ENCODE peak calls at places on chromosomes 16 and 17, in five cellular contexts. E, H, S, Q and Y are unnamed samples.

GRCh38 chr17:50457621-50458020 is 11.1 kb downstream of the CHAD start:
- DNase-seq in E (no peak), H (no peak), S (no peak), Q (no peak), Y (no peak)

GRCh38 chr17:77145635-77146632 is 5.2 kb downstream of the SEC14L1 start:
- DNase-seq in E (peak), H (peak), S (peak), Q (peak), Y (no peak)

GRCh38 chr16:67514382-67514828 is 14.2 kb upstream of the RIPOR1 start:
- DNase-seq in E (peak), H (peak), S (peak), Q (peak), Y (no peak)

GRCh38 chr17:36833279-36833678 is 104.0 kb upstream of the LHX1 start:
- DNase-seq in E (no peak), H (no peak), S (no peak), Q (no peak), Y (no peak)

GRCh38 chr17:73071387-73071999 is 21.0 kb downstream of the SLC39A11 start:
- DNase-seq in E (no peak), H (no peak), S (no peak), Q (no peak), Y (no peak)

GRCh38 chr17:78680436-78680835 is 101.6 kb downstream of the CYTH1 start:
- DNase-seq in E (no peak), H (no peak), S (no peak), Q (no peak), Y (no peak)

GRCh38 chr17:5422505-5422904 is 2.5 kb downstream of the RPAIN start:
- DNase-seq in E (no peak), H (no peak), S (no peak), Q (no peak), Y (no peak)

GRCh38 chr17:45640141-45640850 is 143.8 kb upstream of the CRHR1 start:
- DNase-seq in E (peak), H (no peak), S (peak), Q (peak), Y (no peak)

GRCh38 chr17:57875109-57876022 is 25.5 kb upstream of the MRPS23 start:
- DNase-seq in E (peak), H (peak), S (peak), Q (peak), Y (peak)

GRCh38 chr17:28010406-28010805 is 32.1 kb upstream of the NLK start:
- DNase-seq in E (no peak), H (no peak), S (no peak), Q (no peak), Y (no peak)

GRCh38 chr16:31177136-31177535 is 2.8 kb upstream of the FUS start:
- DNase-seq in E (no peak), H (no peak), S (no peak), Q (no peak), Y (no peak)

GRCh38 chr17:16470302-16470701 is 21.7 kb downstream of the LRRC75A start:
- DNase-seq in E (peak), H (no peak), S (no peak), Q (peak), Y (no peak)

GRCh38 chr17:37848690-37849616 is 75.3 kb upstream of the TBC1D3K start:
- DNase-seq in E (peak), H (no peak), S (no peak), Q (no peak), Y (no peak)

GRCh38 chr17:9239821-9240658 is 218.7 kb downstream of the NTN1 start:
- DNase-seq in E (peak), H (peak), S (peak), Q (peak), Y (peak)

GRCh38 chr17:75842963-75843576 is 1.1 kb downstream of the UNC13D start:
- DNase-seq in E (no peak), H (no peak), S (no peak), Q (peak), Y (no peak)

GRCh38 chr17:55704412-55704811 is 18.3 kb downstream of the TMEM100 start:
- DNase-seq in E (no peak), H (no peak), S (no peak), Q (no peak), Y (no peak)

GRCh38 chr17:71237903-71238538 is 882.8 kb upstream of the SOX9 start:
- DNase-seq in E (no peak), H (no peak), S (no peak), Q (no peak), Y (no peak)

GRCh38 chr17:11330871-11331270 is 89.9 kb downstream of the SHISA6 start:
- DNase-seq in E (no peak), H (no peak), S (peak), Q (peak), Y (no peak)

GRCh38 chr17:40550608-40551007 is 14.7 kb downstream of the CCR7 start:
- DNase-seq in E (no peak), H (no peak), S (peak), Q (no peak), Y (no peak)

GRCh38 chr16:4884972-4885874 is 37.9 kb downstream of the UBN1 start:
- DNase-seq in E (no peak), H (no peak), S (no peak), Q (no peak), Y (no peak)

GRCh38 chr17:70373369-70373768 is 204.0 kb downstream of the KCNJ2 start:
- DNase-seq in E (no peak), H (no peak), S (no peak), Q (no peak), Y (no peak)

GRCh38 chr16:57310801-57311200 is 26.3 kb upstream of the PLLP start:
- DNase-seq in E (no peak), H (no peak), S (no peak), Q (no peak), Y (no peak)

GRCh38 chr17:70613681-70614080 is 444.3 kb downstream of the KCNJ2 start:
- DNase-seq in E (no peak), H (no peak), S (no peak), Q (no peak), Y (no peak)

GRCh38 chr16:47732122-47732805 is 271.1 kb downstream of the PHKB start:
- DNase-seq in E (peak), H (no peak), S (no peak), Q (no peak), Y (no peak)

GRCh38 chr17:33012522-33013033 is 20.9 kb downstream of the SPACA3 start:
- DNase-seq in E (no peak), H (no peak), S (no peak), Q (no peak), Y (no peak)

GRCh38 chr16:11130978-11131665 is 124.9 kb downstream of the SOCS1 start:
- DNase-seq in E (no peak), H (no peak), S (no peak), Q (no peak), Y (no peak)

GRCh38 chr16:80174416-80174815 is 366.4 kb upstream of the DYNLRB2 start:
- DNase-seq in E (no peak), H (no peak), S (no peak), Q (no peak), Y (no peak)

GRCh38 chr17:7380321-7380720 is 568 bp upstream of the TNK1 start:
- DNase-seq in E (no peak), H (no peak), S (peak), Q (peak), Y (no peak)

GRCh38 chr16:73732143-73732542 is 564.5 kb upstream of the PSMD7 start:
- DNase-seq in E (no peak), H (no peak), S (no peak), Q (no peak), Y (no peak)

GRCh38 chr16:57191056-57191536 is 5.0 kb downstream of the RSPRY1 start:
- DNase-seq in E (peak), H (no peak), S (no peak), Q (no peak), Y (no peak)

GRCh38 chr16:63385714-63386113 is 1349.5 kb upstream of the CDH8 start:
- DNase-seq in E (no peak), H (no peak), S (no peak), Q (no peak), Y (no peak)

GRCh38 chr17:5557485-5557884 is 26.8 kb downstream of the NLRP1 start:
- DNase-seq in E (peak), H (no peak), S (no peak), Q (no peak), Y (no peak)

GRCh38 chr16:11744075-11744470 is 1.4 kb upstream of the TXNDC11 start:
- DNase-seq in E (no peak), H (no peak), S (no peak), Q (no peak), Y (no peak)

GRCh38 chr17:59839646-59840328 is 53.0 kb downstream of the TUBD1 start:
- DNase-seq in E (no peak), H (no peak), S (no peak), Q (no peak), Y (no peak)

GRCh38 chr17:82302498-82302963 is 14.9 kb downstream of the CD7 start:
- DNase-seq in E (no peak), H (no peak), S (no peak), Q (no peak), Y (no peak)

GRCh38 chr17:10151667-10152496 is 46.5 kb downstream of the GAS7 start:
- DNase-seq in E (no peak), H (no peak), S (peak), Q (no peak), Y (peak)

GRCh38 chr16:75120253-75120652 is 3.7 kb upstream of the LDHD start:
- DNase-seq in E (no peak), H (no peak), S (no peak), Q (no peak), Y (no peak)

GRCh38 chr16:66507731-66508239 is 42.1 kb downstream of the TK2 start:
- DNase-seq in E (no peak), H (no peak), S (no peak), Q (no peak), Y (no peak)

GRCh38 chr17:73878923-73879322 is 234.7 kb upstream of the SDK2 start:
- DNase-seq in E (no peak), H (no peak), S (no peak), Q (no peak), Y (no peak)

DNA sequence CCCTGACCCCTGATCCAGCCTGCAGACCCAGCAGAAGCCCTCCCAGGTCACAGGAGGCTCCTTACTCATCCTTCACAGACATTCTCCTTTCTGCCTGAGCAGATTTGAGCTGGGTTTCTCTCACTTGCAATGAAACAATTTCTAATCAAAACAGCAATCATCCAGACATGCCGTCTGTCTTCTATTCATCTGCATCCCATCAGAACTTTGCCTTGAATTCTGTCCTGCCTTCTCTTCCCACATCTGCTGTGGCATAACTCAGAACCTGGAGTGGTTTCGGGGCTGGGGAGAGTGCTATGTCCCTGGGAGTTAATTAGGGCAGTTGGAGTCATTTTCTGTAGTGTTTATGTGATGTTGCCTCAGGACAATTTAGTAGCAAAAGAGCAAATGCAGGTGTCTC is 278.6 kb downstream of the CBLN1 start:
- DNase-seq in E (no peak), H (no peak), S (no peak), Q (no peak), Y (no peak)
- H3K27ac ChIP-seq in E (no peak), H (no peak), S (no peak), Q (no peak), Y (no peak)

GRCh38 chr17:12571606-12572005 is 94.1 kb upstream of the MYOCD start:
- DNase-seq in E (no peak), H (no peak), S (no peak), Q (no peak), Y (no peak)
- H3K27ac ChIP-seq in E (no peak), H (no peak), S (no peak), Q (no peak), Y (no peak)

DNA sequence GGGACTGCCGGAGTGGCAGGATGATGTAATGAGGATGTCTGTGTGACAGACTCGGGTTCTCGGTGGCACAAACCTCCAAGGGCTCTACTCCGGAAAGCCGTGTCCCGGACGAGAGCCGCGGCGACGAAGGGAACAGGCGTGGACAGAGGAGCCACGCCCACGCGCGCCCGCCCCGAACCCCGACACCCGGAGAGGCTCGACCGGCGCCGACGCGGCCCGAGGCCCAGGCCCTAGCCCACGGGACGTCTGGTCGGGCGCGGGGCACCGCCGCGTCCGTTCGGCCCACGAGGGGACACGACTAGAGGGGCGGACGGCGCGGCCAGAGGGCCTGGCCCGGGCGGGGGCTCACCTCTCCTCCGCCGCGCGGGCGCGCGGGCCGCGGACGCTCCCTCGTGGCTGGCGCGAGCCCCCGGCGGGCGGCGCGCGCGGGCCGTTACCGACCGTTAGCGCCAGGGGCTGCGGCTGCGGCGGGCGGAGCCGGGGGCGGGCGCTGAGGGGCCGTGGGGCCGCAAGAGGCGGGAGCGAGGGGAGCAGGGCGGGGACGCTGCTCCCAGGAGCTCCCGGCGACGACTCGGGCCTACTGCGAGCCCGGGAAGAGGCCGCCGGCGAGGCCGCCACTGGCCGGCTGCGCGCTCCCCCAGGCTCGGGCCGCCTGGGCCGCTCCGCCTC is 2.1 kb upstream of the IRX5 start:
- DNase-seq in E (peak), H (peak), S (peak), Q (peak), Y (peak)
- H3K27ac ChIP-seq in E (peak), H (peak), S (peak), Q (no peak), Y (no peak)

GRCh38 chr17:52049051-52049450 is 109.5 kb downstream of the CA10 start:
- DNase-seq in E (no peak), H (no peak), S (no peak), Q (no peak), Y (no peak)
- H3K27ac ChIP-seq in E (no peak), H (no peak), S (no peak), Q (no peak), Y (no peak)

DNA sequence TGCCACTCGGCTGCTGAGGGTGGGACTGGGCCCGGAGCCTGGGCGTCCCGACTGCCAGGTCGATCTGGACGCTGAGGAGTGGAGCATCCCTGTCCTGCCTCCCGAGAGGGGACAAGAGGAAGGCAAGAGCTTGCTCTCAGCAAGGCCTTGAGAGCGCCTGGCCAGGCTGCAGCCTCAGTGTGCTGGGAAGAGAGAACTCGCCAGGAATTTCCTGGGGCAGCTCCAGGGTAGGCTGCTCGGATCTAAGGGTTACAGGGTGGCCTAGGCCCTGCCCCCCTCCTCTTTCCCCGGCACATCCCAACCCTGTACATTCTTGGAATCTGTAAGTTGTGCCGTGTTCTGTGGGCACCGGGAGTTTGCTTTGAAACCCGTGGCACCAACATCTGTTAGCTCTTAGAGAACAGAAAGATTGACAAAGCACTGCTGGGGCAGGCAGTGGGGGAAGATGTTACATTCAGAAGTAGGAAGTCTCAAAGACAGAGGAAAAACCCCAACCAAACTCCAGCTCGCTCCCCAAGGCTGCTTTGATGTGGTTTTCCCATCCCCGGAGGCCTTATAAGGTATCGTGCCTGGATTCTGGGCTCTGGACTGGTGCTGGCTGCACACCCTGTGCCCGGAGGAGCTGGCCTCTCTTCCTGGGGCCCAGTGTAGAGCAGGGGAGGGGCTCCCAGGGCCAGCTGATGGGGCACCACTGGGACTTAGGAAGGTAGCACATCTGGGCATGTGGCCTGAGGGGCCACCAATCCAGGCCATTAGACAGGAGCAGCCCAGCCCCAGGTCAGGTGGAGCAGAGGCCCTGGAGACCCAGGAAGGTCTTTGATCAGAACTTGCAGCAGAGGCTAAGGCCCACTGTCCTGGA is 55.2 kb downstream of the NKD1 start:
- DNase-seq in E (no peak), H (no peak), S (no peak), Q (no peak), Y (no peak)
- H3K27ac ChIP-seq in E (no peak), H (no peak), S (peak), Q (no peak), Y (no peak)

DNA sequence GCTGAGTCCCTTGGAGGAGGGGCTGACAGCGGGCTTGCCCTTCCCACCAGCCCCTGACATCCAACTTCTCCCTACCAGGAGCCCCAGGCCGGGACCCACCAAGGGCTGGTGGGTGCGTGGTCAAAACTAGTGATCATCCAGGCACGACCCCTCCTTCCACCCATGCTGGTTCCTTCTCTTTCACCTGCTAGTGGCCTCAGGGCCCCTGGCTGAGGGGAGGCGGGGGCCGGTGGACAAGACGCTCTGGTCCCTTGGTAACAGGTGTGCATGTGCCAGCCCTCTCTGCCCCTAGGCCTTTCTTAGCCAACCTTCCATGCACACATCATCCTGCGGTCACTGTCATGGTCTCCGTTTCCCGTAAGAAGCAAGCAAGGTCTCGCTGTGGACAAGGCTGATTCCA is 8.4 kb downstream of the ZNF213 start:
- DNase-seq in E (no peak), H (peak), S (no peak), Q (no peak), Y (no peak)
- H3K27ac ChIP-seq in E (no peak), H (no peak), S (peak), Q (no peak), Y (no peak)

GRCh38 chr16:85524365-85524629 is 88.8 kb upstream of the GSE1 start:
- DNase-seq in E (no peak), H (no peak), S (no peak), Q (no peak), Y (no peak)

GRCh38 chr16:85526132-85526731 is 86.9 kb upstream of the GSE1 start:
- DNase-seq in E (no peak), H (peak), S (no peak), Q (no peak), Y (no peak)

GRCh38 chr16:85524630-85525463 is 88.3 kb upstream of the GSE1 start:
- DNase-seq in E (no peak), H (no peak), S (no peak), Q (no peak), Y (no peak)

GRCh38 chr16:85527042-85527766 is 85.9 kb upstream of the GSE1 start:
- DNase-seq in E (no peak), H (peak), S (no peak), Q (no peak), Y (no peak)

GRCh38 chr16:85525464-85526117 is 87.5 kb upstream of the GSE1 start:
- DNase-seq in E (no peak), H (peak), S (no peak), Q (no peak), Y (no peak)
- H3K27ac ChIP-seq in E (no peak), H (no peak), S (no peak), Q (no peak), Y (no peak)